ENCODE peak calls at places on chromosomes 6 and 20, in seven cellular contexts. P is A549, U is heart right ventricle, X is sigmoid colon, O is astrocyte of the spinal cord, F is psoas muscle, N is tibial nerve. K is an unnamed sample.

GRCh38 chr6:36793296-36793912 is 45.8 kb downstream of the CPNE5 start:
- DNase-seq in P (no peak), O (no peak), U (no peak), F (no peak), N (no peak), X (no peak), K (no peak)

GRCh38 chr6:14797875-14798593 is 447.8 kb upstream of the JARID2 start:
- DNase-seq in N (no peak), F (no peak), U (no peak), X (no peak), O (no peak), P (no peak), K (peak)

GRCh38 chr20:62367483-62368302 is 581 bp upstream of the LAMA5 start:
- DNase-seq in P (no peak), O (no peak), F (peak), N (no peak), U (no peak), X (peak), K (no peak)

GRCh38 chr6:75386050-75386770 is 101.6 kb upstream of the TMEM30A start:
- DNase-seq in O (peak), P (no peak), F (no peak), N (no peak), X (no peak), U (no peak), K (peak)

GRCh38 chr6:27867941-27868705 is 44.1 kb downstream of the OR2B2 start:
- DNase-seq in N (no peak), X (no peak), P (no peak), F (no peak), U (no peak), O (peak), K (no peak)

GRCh38 chr20:5608104-5608447 is 142.1 kb upstream of the SHLD1 start:
- DNase-seq in O (no peak), U (no peak), N (no peak), X (no peak), P (no peak), F (no peak), K (no peak)

GRCh38 chr20:59194023-59194935 is 30.7 kb downstream of the ZNF831 start:
- DNase-seq in F (no peak), O (no peak), X (no peak), N (no peak), U (no peak), P (no peak), K (no peak)

GRCh38 chr6:20058912-20059311 is 153.4 kb downstream of the MBOAT1 start:
- DNase-seq in N (no peak), O (no peak), F (no peak), U (no peak), P (no peak), X (no peak), K (no peak)

GRCh38 chr6:130964808-130965604 is 98.0 kb downstream of the EPB41L2 start:
- DNase-seq in X (no peak), F (no peak), N (no peak), P (no peak), U (no peak), O (no peak), K (no peak)

GRCh38 chr20:41181567-41181966 is 44.2 kb downstream of the PLCG1 start:
- DNase-seq in X (no peak), O (no peak), F (peak), U (peak), P (no peak), N (peak), K (no peak)

GRCh38 chr6:16511723-16512584 is 249.3 kb downstream of the ATXN1 start:
- DNase-seq in F (no peak), U (no peak), O (no peak), N (no peak), P (no peak), X (no peak), K (no peak)

GRCh38 chr6:136323431-136324112 is 33.9 kb upstream of the BCLAF1 start:
- DNase-seq in P (no peak), U (no peak), O (peak), N (no peak), X (no peak), F (no peak), K (peak)

GRCh38 chr6:27297857-27298730 is 14.0 kb downstream of the POM121L2 start:
- DNase-seq in X (no peak), P (no peak), U (no peak), F (no peak), O (peak), N (no peak), K (peak)

GRCh38 chr20:58891686-58892125 is 39.2 kb downstream of the GNAS start:
- DNase-seq in F (peak), P (peak), N (no peak), X (peak), O (no peak), U (no peak), K (peak)

DNA sequence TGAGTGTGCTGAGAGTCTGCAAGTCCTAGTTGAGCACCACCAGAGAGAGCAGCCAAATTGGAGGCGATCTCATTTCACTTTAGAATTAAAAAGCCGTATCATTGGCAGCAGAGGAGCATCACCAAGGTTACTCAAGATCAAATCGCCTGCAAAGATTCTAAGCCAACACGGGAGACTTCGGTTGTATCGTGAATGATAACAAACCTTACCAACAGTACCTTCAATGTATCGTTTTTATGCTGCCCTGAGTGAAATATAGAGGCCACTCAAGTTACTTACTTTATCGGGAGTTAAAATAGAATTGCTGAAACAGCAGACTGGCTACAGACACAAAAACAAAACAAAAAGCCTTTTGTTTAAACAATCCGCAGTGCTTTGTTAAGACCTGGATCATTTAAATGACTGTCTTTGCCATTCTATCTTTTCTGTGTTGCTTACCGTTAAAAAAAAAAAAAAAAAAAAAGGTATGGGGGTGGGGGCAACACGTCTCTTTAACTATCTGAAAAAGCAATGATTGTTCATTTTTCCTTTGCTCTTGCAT is 14.2 kb downstream of the NHSL1 start:
- DNase-seq in N (no peak), U (no peak), P (no peak), O (peak), X (no peak), F (no peak), K (peak)
- H3K4me3 ChIP-seq in N (peak), U (peak), P (no peak), O (no peak), X (no peak), F (peak), K (peak)

DNA sequence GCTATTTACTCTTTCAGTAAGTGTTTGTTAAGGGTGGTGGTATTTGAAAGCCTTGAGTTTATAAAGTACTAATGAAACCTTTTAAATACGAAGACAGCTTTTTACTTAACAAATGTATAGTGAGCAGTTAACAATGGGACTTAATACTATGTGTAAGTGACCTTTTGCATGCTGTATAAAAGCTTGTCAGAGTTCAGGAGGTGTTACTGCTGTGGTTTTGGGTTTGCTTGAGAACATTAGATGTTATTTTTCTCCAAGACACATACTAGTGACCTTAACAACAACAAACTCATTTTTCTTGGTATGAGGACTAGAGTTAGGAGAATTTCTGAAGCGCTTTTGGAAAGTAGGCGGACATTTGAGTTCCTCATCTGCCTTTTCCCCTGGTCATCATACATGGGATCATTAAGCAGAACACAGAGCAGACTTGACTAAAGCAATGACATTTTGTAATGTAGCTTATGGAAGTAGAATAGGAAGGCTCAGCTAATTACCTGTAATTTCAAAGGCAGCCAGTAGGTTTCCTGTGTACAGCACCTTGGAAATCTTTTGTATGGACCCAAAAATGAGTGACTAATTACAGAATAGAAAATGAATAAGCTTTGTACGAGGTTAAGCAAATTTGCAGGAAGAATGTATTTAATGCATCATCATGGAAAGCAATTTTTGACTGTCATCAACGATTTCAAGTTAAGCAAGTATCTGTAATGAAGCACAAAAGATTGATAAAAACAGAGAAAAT is 14.1 kb downstream of the CDYL start:
- DNase-seq in O (no peak), P (no peak), N (no peak), F (no peak), X (no peak), U (no peak), K (no peak)
- TF ChIP-seq CTCF in O (no peak), P (no peak), N (no peak), F (peak), X (no peak), U (no peak), K (no peak)

GRCh38 chr6:134176283-134176975 is 124.0 kb upstream of the SLC2A12 start:
- DNase-seq in F (peak), P (no peak), N (no peak), O (peak), X (peak), U (peak), K (peak)

GRCh38 chr6:134175532-134176282 is 123.3 kb upstream of the SLC2A12 start:
- DNase-seq in U (peak), X (peak), O (peak), F (peak), P (peak), N (peak), K (peak)

GRCh38 chr6:134178230-134179044 is 126.0 kb upstream of the SLC2A12 start:
- DNase-seq in O (peak), U (peak), X (peak), N (peak), F (peak), P (peak), K (peak)

GRCh38 chr6:134177236-134177635 is 124.8 kb upstream of the SLC2A12 start:
- DNase-seq in O (no peak), N (no peak), F (no peak), P (no peak), U (no peak), X (no peak), K (no peak)

GRCh38 chr6:134177753-134178229 is 125.4 kb upstream of the SLC2A12 start:
- DNase-seq in U (no peak), N (peak), O (no peak), F (no peak), P (no peak), X (no peak), K (peak)
- H3K4me3 ChIP-seq in U (peak), N (peak), O (peak), F (peak), P (peak), X (no peak), K (peak)

GRCh38 chr6:35278708-35279107 is 18.9 kb upstream of the DEF6 start:
- DNase-seq in U (no peak), O (no peak), F (no peak), N (no peak), X (no peak), P (no peak), K (no peak)

GRCh38 chr6:35273822-35274559 is 14.5 kb downstream of the ZNF76 start:
- DNase-seq in O (no peak), X (no peak), F (no peak), N (no peak), P (no peak), U (no peak), K (no peak)

GRCh38 chr6:35275861-35276260 is 16.3 kb downstream of the ZNF76 start:
- DNase-seq in P (no peak), N (no peak), O (no peak), U (no peak), F (no peak), X (no peak), K (no peak)

GRCh38 chr6:35272005-35272404 is 12.5 kb downstream of the ZNF76 start:
- DNase-seq in F (no peak), P (no peak), N (no peak), U (no peak), O (no peak), X (no peak), K (no peak)

GRCh38 chr6:35275417-35275816 is 15.9 kb downstream of the ZNF76 start:
- DNase-seq in N (no peak), X (no peak), F (no peak), P (no peak), U (no peak), O (no peak), K (peak)
- TF ChIP-seq CTCF in N (no peak), X (no peak), F (no peak), P (no peak), U (no peak), O (no peak), K (no peak)